ENCODE peak calls at places on chromosomes 16 and 17, in seven cellular contexts. D is type B pancreatic cell; X is A549; Z is gastrocnemius medialis; R is glutamatergic neuron; S is BJ; C is activated CD8-positive, alpha-beta T cell treated with anti-CD3 and anti-CD28 coated beads for 36 hours. K is an unnamed sample.

GRCh38 chr16:69522732-69523404 is 42.9 kb upstream of the NFAT5 start:
- DNase-seq in D (no peak), X (peak), Z (no peak), R (no peak), S (no peak), C (peak), K (no peak)

GRCh38 chr16:9438991-9439390 is 347.5 kb downstream of the HAPSTR1 start:
- DNase-seq in D (no peak), X (no peak), Z (no peak), R (no peak), S (no peak), C (no peak), K (no peak)

GRCh38 chr17:68961204-68961893 is 6.2 kb upstream of the ABCA8 start:
- DNase-seq in D (no peak), X (no peak), Z (no peak), R (peak), S (no peak), C (no peak), K (no peak)

GRCh38 chr16:85989376-85989775 is 90.4 kb downstream of the IRF8 start:
- DNase-seq in D (no peak), X (no peak), Z (no peak), R (no peak), S (no peak), C (no peak), K (no peak)

GRCh38 chr17:75006653-75007052 is 5.8 kb upstream of the MRPL58 start:
- DNase-seq in D (no peak), X (peak), Z (no peak), R (no peak), S (no peak), C (no peak), K (no peak)

GRCh38 chr17:71023631-71024030 is 854.3 kb downstream of the KCNJ2 start:
- DNase-seq in D (no peak), X (no peak), Z (no peak), R (peak), S (no peak), C (no peak), K (no peak)

GRCh38 chr16:65274576-65274975 is 152.7 kb upstream of the CDH11 start:
- DNase-seq in D (no peak), X (no peak), Z (no peak), R (no peak), S (peak), C (no peak), K (no peak)

GRCh38 chr17:13735444-13735843 is 133.7 kb upstream of the HS3ST3A1 start:
- DNase-seq in D (no peak), X (peak), Z (no peak), R (no peak), S (no peak), C (no peak), K (no peak)

GRCh38 chr16:85678821-85679220 is 9.9 kb downstream of the GINS2 start:
- DNase-seq in D (no peak), X (no peak), Z (no peak), R (no peak), S (no peak), C (no peak), K (no peak)

GRCh38 chr16:2912330-2913199 is 834 bp downstream of the FLYWCH1 start:
- DNase-seq in D (no peak), X (no peak), Z (peak), R (peak), S (no peak), C (peak), K (no peak)

GRCh38 chr17:1961187-1961586 is 63.9 kb downstream of the RTN4RL1 start:
- DNase-seq in D (no peak), X (no peak), Z (no peak), R (no peak), S (no peak), C (no peak), K (no peak)

GRCh38 chr16:87240211-87241134 is 76.7 kb downstream of the C16orf95 start:
- DNase-seq in D (no peak), X (no peak), Z (no peak), R (no peak), S (peak), C (no peak), K (no peak)

GRCh38 chr17:59790936-59791335 is 83.5 kb downstream of the VMP1 start:
- DNase-seq in D (no peak), X (no peak), Z (no peak), R (no peak), S (no peak), C (no peak), K (no peak)

GRCh38 chr16:15775663-15776304 is 81.0 kb downstream of the MYH11 start:
- DNase-seq in D (no peak), X (no peak), Z (no peak), R (no peak), S (no peak), C (no peak), K (no peak)

GRCh38 chr17:63095879-63096278 is 129.8 kb downstream of the TANC2 start:
- DNase-seq in D (no peak), X (no peak), Z (no peak), R (no peak), S (no peak), C (no peak), K (no peak)

GRCh38 chr16:72018470-72018869 is 9.9 kb downstream of the DHODH start:
- DNase-seq in D (no peak), X (no peak), Z (no peak), R (no peak), S (no peak), C (no peak), K (no peak)

GRCh38 chr17:45649796-45650195 is 134.3 kb upstream of the CRHR1 start:
- DNase-seq in D (no peak), X (no peak), Z (no peak), R (no peak), S (no peak), C (no peak), K (no peak)

GRCh38 chr16:19182487-19182886 is 14.4 kb downstream of the SYT17 start:
- DNase-seq in D (no peak), X (no peak), Z (no peak), R (no peak), S (no peak), C (no peak), K (no peak)

GRCh38 chr17:16036261-16036660 is 36.6 kb downstream of the TTC19 start:
- DNase-seq in D (no peak), X (no peak), Z (no peak), R (no peak), S (no peak), C (no peak), K (no peak)

GRCh38 chr16:86477642-86478041 is 32.7 kb upstream of the FOXF1 start:
- DNase-seq in D (no peak), X (no peak), Z (no peak), R (no peak), S (no peak), C (no peak), K (no peak)

GRCh38 chr17:29577778-29578211 is 9.3 kb downstream of the TP53I13 start:
- DNase-seq in D (no peak), X (no peak), Z (no peak), R (peak), S (no peak), C (no peak), K (peak)

GRCh38 chr16:2472488-2472864 is 1.4 kb downstream of the NTN3 start:
- DNase-seq in D (no peak), X (no peak), Z (no peak), R (no peak), S (no peak), C (no peak), K (no peak)

GRCh38 chr17:75832164-75832651 is 12.0 kb downstream of the UNC13D start:
- DNase-seq in D (no peak), X (no peak), Z (no peak), R (no peak), S (no peak), C (peak), K (no peak)

GRCh38 chr16:68286153-68287074 is 22.1 kb downstream of the SLC7A6 start:
- DNase-seq in D (no peak), X (no peak), Z (no peak), R (no peak), S (no peak), C (no peak), K (no peak)

GRCh38 chr16:15609286-15609649 is 33.7 kb downstream of the MARF1 start:
- DNase-seq in D (no peak), X (no peak), Z (no peak), R (no peak), S (no peak), C (no peak), K (no peak)

GRCh38 chr17:64036198-64036922 is 15.9 kb upstream of the ICAM2 start:
- DNase-seq in D (peak), X (peak), Z (no peak), R (no peak), S (no peak), C (no peak), K (no peak)

GRCh38 chr17:1783271-1783670 is 21.4 kb downstream of the SERPINF1 start:
- DNase-seq in D (no peak), X (no peak), Z (no peak), R (no peak), S (no peak), C (no peak), K (no peak)

GRCh38 chr16:55368205-55368604 is 44.2 kb downstream of the IRX6 start:
- DNase-seq in D (no peak), X (no peak), Z (no peak), R (no peak), S (no peak), C (no peak), K (no peak)

GRCh38 chr17:80892019-80892855 is 99.4 kb upstream of the CHMP6 start:
- DNase-seq in D (no peak), X (peak), Z (peak), R (no peak), S (peak), C (peak), K (peak)

GRCh38 chr16:75591001-75591852 is 25.0 kb downstream of the GABARAPL2 start:
- DNase-seq in D (no peak), X (no peak), Z (peak), R (no peak), S (peak), C (no peak), K (peak)

GRCh38 chr17:64707077-64707591 is 45.0 kb upstream of the SMURF2 start:
- DNase-seq in D (no peak), X (peak), Z (peak), R (peak), S (peak), C (no peak), K (peak)

GRCh38 chr17:1861391-1862010 is 31.7 kb downstream of the RPA1 start:
- DNase-seq in D (no peak), X (no peak), Z (no peak), R (no peak), S (no peak), C (no peak), K (no peak)

GRCh38 chr16:85522842-85523601 is 90.1 kb upstream of the GSE1 start:
- DNase-seq in D (no peak), X (no peak), Z (no peak), R (no peak), S (no peak), C (no peak), K (no peak)

GRCh38 chr16:322476-323143 is 29.9 kb downstream of the AXIN1 start:
- DNase-seq in D (no peak), X (no peak), Z (no peak), R (no peak), S (no peak), C (no peak), K (no peak)

GRCh38 chr17:42028791-42029127 is 8.9 kb downstream of the NKIRAS2 start:
- DNase-seq in D (no peak), X (no peak), Z (no peak), R (no peak), S (no peak), C (no peak), K (no peak)

GRCh38 chr17:42027540-42027889 is 7.6 kb downstream of the NKIRAS2 start:
- DNase-seq in D (no peak), X (no peak), Z (no peak), R (no peak), S (no peak), C (no peak), K (no peak)

GRCh38 chr17:42027961-42028790 is 8.3 kb downstream of the NKIRAS2 start:
- DNase-seq in D (no peak), X (peak), Z (no peak), R (peak), S (no peak), C (no peak), K (no peak)

GRCh38 chr17:42034059-42034458 is 14.2 kb downstream of the NKIRAS2 start:
- DNase-seq in D (no peak), X (no peak), Z (no peak), R (no peak), S (no peak), C (peak), K (no peak)

GRCh38 chr17:42031584-42031983 is 11.7 kb downstream of the NKIRAS2 start:
- DNase-seq in D (no peak), X (no peak), Z (peak), R (no peak), S (no peak), C (no peak), K (no peak)
- TF ChIP-seq CTCF in D (no peak), X (no peak), Z (no peak), R (no peak), S (no peak), C (no peak), K (no peak)

DNA sequence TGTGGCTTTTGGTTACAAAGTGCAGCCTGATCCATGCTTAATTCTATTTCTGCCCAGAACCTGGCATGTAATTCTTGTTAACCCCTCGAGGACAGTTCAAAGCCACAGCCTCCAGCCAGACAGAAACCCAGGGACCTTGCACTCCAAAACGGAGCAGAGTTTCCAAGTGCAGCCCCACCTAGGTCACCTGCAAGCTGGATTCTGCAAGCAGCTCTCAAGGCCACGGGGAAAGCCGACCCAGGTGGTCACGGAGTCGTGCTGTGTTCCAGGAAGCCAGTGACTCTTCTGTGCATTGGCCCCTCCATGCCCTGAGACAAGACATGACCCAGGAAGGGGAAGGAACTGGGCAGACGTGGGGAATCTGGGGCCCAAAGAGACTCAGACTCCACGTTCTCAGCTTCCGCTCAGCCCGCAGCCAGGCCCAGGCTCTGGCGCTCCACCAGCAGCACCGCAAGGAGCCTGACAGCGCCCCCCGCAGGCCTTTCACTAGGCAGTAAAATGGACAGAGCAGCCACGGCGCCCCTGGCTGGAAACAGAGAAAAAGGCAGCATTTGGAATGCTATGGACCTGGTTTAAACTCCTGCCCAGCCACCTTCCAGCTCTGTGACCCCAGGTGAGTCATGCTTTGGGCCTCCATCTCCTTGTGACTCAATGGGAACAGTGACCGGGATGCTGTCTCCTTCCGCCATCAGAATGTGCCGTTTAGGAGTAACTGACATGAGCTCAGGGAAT is 27.3 kb upstream of the GSG1L start:
- DNase-seq in D (no peak), X (no peak), Z (no peak), R (peak), S (no peak), C (no peak), K (no peak)
- TF ChIP-seq CTCF in D (peak), X (no peak), Z (no peak), R (peak), S (no peak), C (no peak), K (peak)

DNA sequence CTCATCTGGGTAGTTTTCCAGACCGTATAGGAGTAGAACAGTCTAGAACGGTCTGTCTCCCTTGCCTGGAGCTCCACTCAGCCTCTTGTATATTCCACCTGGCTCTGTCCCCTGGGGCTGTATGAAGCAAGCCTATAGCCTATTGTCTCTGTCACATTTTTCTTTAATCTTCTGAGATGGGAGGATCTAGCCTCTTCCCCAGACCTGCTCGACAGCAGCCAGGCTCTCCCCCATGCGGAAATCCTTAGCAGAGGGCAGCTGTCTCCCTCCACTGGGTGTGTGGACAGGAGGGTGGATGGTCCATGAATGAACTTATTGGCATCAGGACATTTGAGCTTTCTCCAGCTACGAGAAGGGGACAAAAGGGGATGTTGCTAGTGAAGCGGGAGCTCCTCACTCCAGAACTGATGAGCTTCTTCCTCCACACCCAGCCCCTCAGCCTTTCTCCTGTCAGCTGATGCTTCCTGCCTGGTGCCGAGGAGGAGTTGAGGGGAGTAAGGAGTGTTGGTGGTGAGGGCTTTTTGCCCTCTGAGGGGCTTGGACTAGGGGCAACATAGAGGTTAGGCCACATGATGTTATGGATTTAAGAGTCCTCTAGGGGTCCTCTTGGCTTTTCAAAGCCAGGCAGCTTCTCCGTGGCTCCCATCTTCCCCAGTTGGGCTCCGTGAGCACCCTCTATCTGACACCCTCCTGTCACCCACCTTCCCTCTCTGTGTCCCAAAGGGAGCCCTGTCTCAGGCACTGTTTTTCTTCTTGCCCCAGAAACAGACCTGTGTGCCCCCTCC is 28.0 kb downstream of the ARHGAP23 start:
- DNase-seq in D (no peak), X (no peak), Z (no peak), R (no peak), S (no peak), C (no peak), K (no peak)
- TF ChIP-seq CTCF in D (peak), X (no peak), Z (no peak), R (no peak), S (peak), C (no peak), K (peak)

DNA sequence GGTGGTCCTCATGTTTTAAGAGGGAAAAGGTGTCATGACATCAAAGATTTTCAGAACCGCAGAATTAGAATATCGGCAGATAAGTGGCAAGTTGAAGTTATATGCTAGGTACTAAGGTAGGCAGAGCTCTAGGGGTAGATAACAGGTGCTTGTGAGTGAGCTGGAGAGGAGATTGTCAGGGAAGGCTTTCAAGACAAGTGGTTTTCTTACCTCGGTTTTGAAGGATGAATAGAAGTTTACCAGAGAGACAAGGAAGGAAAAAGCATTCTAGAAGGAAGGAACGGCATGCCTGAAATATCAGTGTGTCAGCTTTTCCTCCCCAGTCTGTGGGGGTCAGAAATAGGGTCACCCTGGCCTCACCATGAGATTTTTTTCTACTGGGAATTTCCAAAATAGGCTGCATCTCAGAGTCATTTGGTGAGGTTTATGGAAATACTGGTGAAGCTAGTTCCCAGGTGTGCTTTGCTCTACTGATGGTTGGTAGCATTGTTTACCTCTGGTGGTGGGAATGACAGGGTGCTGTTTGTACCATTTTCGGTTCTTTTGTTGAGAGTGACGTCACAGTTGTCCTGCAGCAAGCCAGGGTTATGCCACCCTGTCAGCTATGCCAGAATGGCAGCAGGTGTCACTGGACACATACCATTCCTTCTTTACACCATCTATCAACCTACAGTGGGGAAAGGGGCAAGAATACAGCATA is 112.5 kb downstream of the MSI2 start:
- DNase-seq in D (no peak), X (no peak), Z (no peak), R (no peak), S (no peak), C (no peak), K (no peak)
- TF ChIP-seq CTCF in D (no peak), X (no peak), Z (no peak), R (no peak), S (no peak), C (no peak), K (no peak)

GRCh38 chr17:7484067-7484963 is at the start of gene POLR2A:
- DNase-seq in D (peak), X (peak), Z (peak), R (peak), S (peak), C (peak), K (peak)
- TF ChIP-seq CTCF in D (peak), X (no peak), Z (no peak), R (no peak), S (no peak), C (no peak), K (no peak)

GRCh38 chr17:61584266-61584665 is 6.8 kb downstream of the NACA2 start:
- DNase-seq in D (no peak), X (no peak), Z (no peak), R (no peak), S (no peak), C (no peak), K (no peak)
- TF ChIP-seq CTCF in D (no peak), X (no peak), Z (no peak), R (no peak), S (no peak), C (no peak), K (no peak)

GRCh38 chr16:56961851-56962281 is at the start of gene CETP:
- DNase-seq in D (no peak), X (no peak), Z (no peak), R (no peak), S (no peak), C (no peak), K (no peak)

GRCh38 chr16:56965939-56966515 is 4.3 kb downstream of the CETP start:
- DNase-seq in D (no peak), X (no peak), Z (no peak), R (no peak), S (no peak), C (no peak), K (no peak)

GRCh38 chr16:56965149-56965938 is 3.6 kb downstream of the CETP start:
- DNase-seq in D (no peak), X (no peak), Z (no peak), R (no peak), S (no peak), C (no peak), K (no peak)

GRCh38 chr16:56961386-56961785 is 364 bp upstream of the CETP start:
- DNase-seq in D (no peak), X (no peak), Z (no peak), R (no peak), S (no peak), C (no peak), K (no peak)

GRCh38 chr16:56964243-56965148 is 2.7 kb downstream of the CETP start:
- DNase-seq in D (peak), X (peak), Z (peak), R (peak), S (peak), C (peak), K (no peak)
- TF ChIP-seq CTCF in D (peak), X (peak), Z (peak), R (peak), S (peak), C (peak), K (peak)

K was measured in AG09319.